ENCODE peak calls at places on chromosome 2, in six cellular contexts. K is Peyer's patch, W is left ventricle myocardium inferior, F is ovary, Z is heart right ventricle, T is uterus. V is an unnamed sample.

GRCh38 chr2:32450851-32451250 is 94.0 kb downstream of the BIRC6 start:
- DNase-seq in K (no peak), W (no peak), F (no peak), Z (no peak), T (no peak), V (no peak)

GRCh38 chr2:105843797-105844374 is 99.2 kb downstream of the NCK2 start:
- DNase-seq in K (no peak), W (no peak), F (no peak), Z (no peak), T (no peak), V (no peak)

GRCh38 chr2:101500860-101501259 is 25.9 kb upstream of the RFX8 start:
- DNase-seq in K (no peak), W (no peak), F (no peak), Z (peak; percentile 15), T (no peak), V (no peak)

GRCh38 chr2:37798315-37799005 is 126.6 kb upstream of the RMDN2 start:
- DNase-seq in K (no peak), W (no peak), F (no peak), Z (no peak), T (no peak), V (no peak)

GRCh38 chr2:235638541-235639192 is 144.8 kb downstream of the AGAP1 start:
- DNase-seq in K (no peak), W (no peak), F (no peak), Z (no peak), T (no peak), V (no peak)

GRCh38 chr2:39704540-39704939 is 38.8 kb downstream of the TMEM178A start:
- DNase-seq in K (no peak), W (no peak), F (no peak), Z (no peak), T (no peak), V (no peak)

GRCh38 chr2:190530211-190530639 is 4.3 kb downstream of the NEMP2 start:
- DNase-seq in K (no peak), W (no peak), F (no peak), Z (peak; percentile 14), T (no peak), V (no peak)

GRCh38 chr2:68690851-68691250 is 43.8 kb upstream of the ARHGAP25 start:
- DNase-seq in K (no peak), W (no peak), F (no peak), Z (no peak), T (no peak), V (no peak)

GRCh38 chr2:181471227-181471626 is 14.0 kb downstream of the ITGA4 start:
- DNase-seq in K (no peak), W (no peak), F (no peak), Z (no peak), T (no peak), V (peak; percentile 61)

GRCh38 chr2:45394842-45395241 is 216.2 kb downstream of the SRBD1 start:
- DNase-seq in K (no peak), W (no peak), F (no peak), Z (no peak), T (no peak), V (no peak)

GRCh38 chr2:31414601-31415241 is at the start of gene XDH:
- DNase-seq in K (no peak), W (no peak), F (no peak), Z (no peak), T (no peak), V (no peak)

GRCh38 chr2:1378456-1379150 is 34.7 kb upstream of the TPO start:
- DNase-seq in K (no peak), W (no peak), F (no peak), Z (no peak), T (no peak), V (no peak)

GRCh38 chr2:31270871-31271270 is 36.9 kb downstream of the EHD3 start:
- DNase-seq in K (no peak), W (no peak), F (no peak), Z (no peak), T (no peak), V (no peak)

GRCh38 chr2:191415101-191415500 is 169.9 kb downstream of the MYO1B start:
- DNase-seq in K (no peak), W (no peak), F (no peak), Z (no peak), T (no peak), V (no peak)

GRCh38 chr2:112773510-112773909 is 9.1 kb upstream of the CKAP2L start:
- DNase-seq in K (no peak), W (no peak), F (no peak), Z (no peak), T (no peak), V (no peak)

GRCh38 chr2:223979730-223980396 is 22.6 kb downstream of the MRPL44 start:
- DNase-seq in K (no peak), W (no peak), F (no peak), Z (no peak), T (no peak), V (no peak)

GRCh38 chr2:74690571-74690970 is 36.5 kb downstream of the SEMA4F start:
- DNase-seq in K (no peak), W (no peak), F (no peak), Z (peak; percentile 13), T (no peak), V (peak; percentile 63)

GRCh38 chr2:105573910-105574655 is 170.6 kb upstream of the NCK2 start:
- DNase-seq in K (no peak), W (no peak), F (no peak), Z (no peak), T (no peak), V (no peak)

GRCh38 chr2:4291430-4291829 is 588.1 kb downstream of the DCDC2C start:
- DNase-seq in K (no peak), W (no peak), F (no peak), Z (no peak), T (no peak), V (no peak)

GRCh38 chr2:4295680-4296079 is 592.3 kb downstream of the DCDC2C start:
- DNase-seq in K (no peak), W (no peak), F (no peak), Z (no peak), T (no peak), V (no peak)
- H3K9me3 ChIP-seq in K (no peaks in the 10 kb centered on the region), W (no peaks in the 10 kb centered on the region), F (no peaks in the 10 kb centered on the region), Z (no peaks in the 10 kb centered on the region), T (no peaks in the 10 kb centered on the region), V (peaks cover 19% of the 10 kb centered on the region)

GRCh38 chr2:240425236-240425615 is 10.2 kb upstream of the GPC1 start:
- DNase-seq in K (no peak), W (no peak), F (no peak), Z (no peak), T (no peak), V (no peak)

GRCh38 chr2:240425697-240426096 is 9.8 kb upstream of the GPC1 start:
- DNase-seq in K (no peak), W (no peak), F (no peak), Z (no peak), T (no peak), V (no peak)

GRCh38 chr2:240422683-240423329 is 12.7 kb upstream of the GPC1 start:
- DNase-seq in K (no peak), W (no peak), F (no peak), Z (no peak), T (no peak), V (no peak)

GRCh38 chr2:240424341-240425235 is 10.9 kb upstream of the GPC1 start:
- DNase-seq in K (no peak), W (peak; percentile 1), F (peak; percentile 3), Z (no peak), T (no peak), V (no peak)

DNA sequence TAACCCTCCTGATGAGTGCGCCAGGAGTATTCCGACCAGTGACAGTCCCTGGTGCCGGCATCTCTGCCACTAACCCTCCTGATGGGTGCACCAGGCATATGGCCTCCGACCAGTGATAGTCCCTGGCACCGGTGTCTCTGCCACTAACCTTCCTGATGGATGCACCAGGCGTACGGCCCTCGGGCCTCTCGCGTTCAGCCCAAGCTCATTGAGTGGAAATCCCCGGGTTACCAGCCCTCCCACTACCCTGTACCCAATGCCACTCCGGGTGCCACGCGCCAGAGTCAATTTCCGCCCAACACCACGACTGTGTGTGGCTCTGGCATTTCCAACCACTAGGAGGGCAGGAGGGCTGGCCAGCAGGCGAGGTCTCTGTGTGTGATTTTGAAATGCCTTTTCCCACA is 11.7 kb upstream of the GPC1 start:
- DNase-seq in K (no peak), W (peak; percentile 3), F (peak; percentile 5), Z (no peak), T (no peak), V (no peak)
- H3K9me3 ChIP-seq in K (no peaks in the 10 kb centered on the region), W (peaks cover 33% of the 10 kb centered on the region), F (no peaks in the 10 kb centered on the region), Z (no peaks in the 10 kb centered on the region), T (peaks cover 2% of the 10 kb centered on the region), V (peaks cover 34% of the 10 kb centered on the region)

DNA sequence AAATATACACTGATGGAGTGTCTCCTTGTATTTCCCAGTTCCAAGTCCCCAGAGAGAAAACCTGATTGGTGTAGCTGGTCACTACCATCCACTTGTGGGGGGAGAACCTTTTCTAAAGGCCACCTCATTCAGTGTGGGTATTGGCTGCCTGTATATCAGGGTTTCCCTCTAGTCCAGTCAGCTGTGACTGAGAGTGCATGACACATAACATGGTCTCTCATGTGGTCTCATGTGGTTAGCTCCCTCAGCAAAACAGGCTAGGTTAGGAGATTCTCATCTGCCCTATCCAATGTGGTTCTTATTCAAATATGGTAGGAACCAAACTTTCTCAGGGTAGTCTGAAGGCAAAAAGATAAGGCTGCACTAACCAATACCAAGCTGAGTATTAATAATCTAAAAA is 4.1 kb upstream of the GORASP2 start:
- DNase-seq in K (no peak), W (no peak), F (no peak), Z (no peak), T (no peak), V (no peak)
- H3K9me3 ChIP-seq in K (no peaks in the 10 kb centered on the region), W (peaks cover 3% of the 10 kb centered on the region), F (peaks cover 3% of the 10 kb centered on the region), Z (no peaks in the 10 kb centered on the region), T (no peaks in the 10 kb centered on the region), V (no peaks in the 10 kb centered on the region)

GRCh38 chr2:51243892-51244570 is 212.1 kb upstream of the NRXN1 start:
- DNase-seq in K (no peak), W (no peak), F (no peak), Z (no peak), T (no peak), V (no peak)
- H3K9me3 ChIP-seq in K (no peaks in the 10 kb centered on the region), W (no peaks in the 10 kb centered on the region), F (no peaks in the 10 kb centered on the region), Z (no peaks in the 10 kb centered on the region), T (no peaks in the 10 kb centered on the region), V (no peaks in the 10 kb centered on the region)

GRCh38 chr2:201971516-201972228 is 62.0 kb upstream of the FZD7 start:
- DNase-seq in K (no peak), W (no peak), F (no peak), Z (no peak), T (no peak), V (no peak)
- H3K9me3 ChIP-seq in K (no peaks in the 10 kb centered on the region), W (no peaks in the 10 kb centered on the region), F (no peaks in the 10 kb centered on the region), Z (no peaks in the 10 kb centered on the region), T (no peaks in the 10 kb centered on the region), V (no peaks in the 10 kb centered on the region)

GRCh38 chr2:4579977-4580376 is 876.6 kb downstream of the DCDC2C start:
- DNase-seq in K (no peak), W (no peak), F (no peak), Z (no peak), T (no peak), V (no peak)

GRCh38 chr2:4588606-4589005 is 885.2 kb downstream of the DCDC2C start:
- DNase-seq in K (no peak), W (no peak), F (no peak), Z (no peak), T (no peak), V (no peak)

GRCh38 chr2:4585057-4585635 is 881.8 kb downstream of the DCDC2C start:
- DNase-seq in K (no peak), W (no peak), F (no peak), Z (no peak), T (no peak), V (no peak)
- H3K9me3 ChIP-seq in K (no peaks in the 10 kb centered on the region), W (no peaks in the 10 kb centered on the region), F (no peaks in the 10 kb centered on the region), Z (no peaks in the 10 kb centered on the region), T (no peaks in the 10 kb centered on the region), V (no peaks in the 10 kb centered on the region)

GRCh38 chr2:161146996-161147395 is 13.2 kb upstream of the TANK start:
- DNase-seq in K (no peak), W (peak; percentile 22), F (no peak), Z (peak; percentile 16), T (no peak), V (no peak)
- H3K9me3 ChIP-seq in K (no peaks in the 10 kb centered on the region), W (peaks cover 56% of the 10 kb centered on the region), F (peaks cover 3% of the 10 kb centered on the region), Z (peaks cover 7% of the 10 kb centered on the region), T (peaks cover 7% of the 10 kb centered on the region), V (peaks cover 44% of the 10 kb centered on the region)

V was measured in CD4-positive, CD25-positive, alpha-beta regulatory T cell.